ENCODE peak calls at places on chromosome 5, in ten cellular contexts. U, X, I, M, J, K, N, Q, O and H are unnamed samples.

GRCh38 chr5:28517691-28518090 is 1479.3 kb upstream of the CDH9 start:
- DNase-seq in M (no peak), J (no peak), X (no peak), O (no peak), U (no peak), N (no peak), Q (no peak), I (no peak), K (no peak), H (no peak)

GRCh38 chr5:107553063-107553676 is 117.6 kb downstream of the EFNA5 start:
- DNase-seq in X (no peak), M (no peak), O (peak; percentile 66), N (no peak), I (no peak), J (no peak), U (no peak), K (no peak), Q (no peak), H (no peak)

GRCh38 chr5:76180817-76181805 is 97.9 kb downstream of the SV2C start:
- DNase-seq in Q (no peak), U (no peak), I (no peak), M (no peak), O (peak; percentile 31), K (no peak), X (peak; percentile 11), J (no peak), N (no peak), H (no peak)

GRCh38 chr5:64163135-64163534 is 2.5 kb upstream of the RNF180 start:
- DNase-seq in O (no peak), I (no peak), N (no peak), J (no peak), K (no peak), U (no peak), X (no peak), Q (no peak), M (no peak), H (no peak)

GRCh38 chr5:36414869-36415282 is 113.2 kb upstream of the RANBP3L start:
- DNase-seq in N (no peak), U (peak; percentile 37), K (peak; percentile 64), J (no peak), Q (no peak), O (peak; percentile 75), M (no peak), X (peak; percentile 38), I (peak; percentile 45), H (no peak)

GRCh38 chr5:168269950-168270349 is 21.5 kb upstream of the WWC1 start:
- DNase-seq in J (no peak), O (no peak), U (no peak), X (no peak), N (no peak), M (no peak), I (no peak), K (no peak), Q (no peak), H (no peak)

GRCh38 chr5:1753490-1753889 is 46.1 kb downstream of the MRPL36 start:
- DNase-seq in U (no peak), Q (no peak), I (no peak), N (no peak), M (peak; percentile 5), J (no peak), X (no peak), K (no peak), O (no peak), H (no peak)

GRCh38 chr5:55172051-55172899 is 702 bp downstream of the CDC20B start:
- DNase-seq in O (peak; percentile 92), U (peak; percentile 85), X (no peak), M (peak; percentile 39), J (no peak), Q (no peak), I (peak; percentile 85), K (peak; percentile 82), N (peak; percentile 29), H (no peak)

GRCh38 chr5:137072376-137073174 is 426.6 kb downstream of the SPOCK1 start:
- DNase-seq in X (no peak), I (peak; percentile 87), O (peak; percentile 18), U (no peak), K (no peak), J (no peak), M (no peak), Q (no peak), N (no peak), H (no peak)

GRCh38 chr5:7869474-7870136 is 657 bp downstream of the MTRR start:
- DNase-seq in Q (no peak), M (no peak), N (no peak), I (peak; percentile 32), X (no peak), K (peak; percentile 19), O (peak; percentile 14), U (no peak), J (no peak), H (no peak)

GRCh38 chr5:170439246-170439943 is 50.2 kb upstream of the KCNMB1 start:
- DNase-seq in J (no peak), I (no peak), N (no peak), X (no peak), U (no peak), M (no peak), K (no peak), Q (no peak), O (peak; percentile 23), H (no peak)

GRCh38 chr5:146620663-146621051 is 104.7 kb upstream of the GPR151 start:
- DNase-seq in K (peak; percentile 70), X (no peak), Q (no peak), O (no peak), M (no peak), U (no peak), J (no peak), N (no peak), I (no peak), H (no peak)

GRCh38 chr5:176360894-176361436 is 599 bp downstream of the KIAA1191 start:
- DNase-seq in K (no peak), O (peak; percentile 7), J (no peak), N (peak; percentile 9), X (peak; percentile 0), U (no peak), Q (no peak), M (no peak), I (no peak), H (peak; percentile 73)

GRCh38 chr5:158382473-158382872 is 523.5 kb upstream of the CLINT1 start:
- DNase-seq in O (peak; percentile 1), Q (no peak), M (peak; percentile 88), U (peak; percentile 29), N (peak; percentile 72), X (peak; percentile 83), I (no peak), K (no peak), J (no peak), H (peak; percentile 97)

GRCh38 chr5:38478166-38478565 is 78.3 kb downstream of the LIFR start:
- DNase-seq in O (no peak), X (no peak), M (no peak), K (no peak), Q (no peak), I (no peak), U (no peak), J (no peak), N (no peak), H (no peak)

GRCh38 chr5:172642046-172642409 is 965 bp downstream of the NEURL1B start:
- DNase-seq in M (no peak), K (peak; percentile 20), U (no peak), N (no peak), I (no peak), Q (no peak), J (no peak), O (no peak), X (no peak), H (no peak)

GRCh38 chr5:135436856-135437795 is 10.0 kb downstream of the DCANP1 start:
- DNase-seq in O (no peak), U (no peak), K (no peak), N (peak; percentile 28), X (no peak), M (no peak), Q (no peak), J (no peak), I (no peak), H (no peak)

DNA sequence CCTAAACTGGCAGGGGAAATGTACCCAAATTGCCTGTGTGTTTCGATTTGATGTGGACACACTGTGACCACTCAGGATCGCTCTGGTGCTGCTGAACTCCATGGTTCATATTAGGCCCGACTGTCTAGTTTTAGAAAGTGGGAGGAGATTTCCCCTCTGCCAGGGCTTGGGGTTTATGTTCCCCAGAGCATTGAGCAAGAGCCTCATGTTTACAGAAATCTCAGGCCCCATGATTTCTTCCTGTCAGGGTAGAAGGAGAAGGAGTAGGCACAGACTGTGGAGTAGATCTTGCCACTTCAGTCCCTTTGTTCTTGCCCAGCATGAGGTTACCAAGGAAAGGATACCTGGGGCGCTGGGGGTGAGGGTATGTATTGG is 40.8 kb upstream of the GLRX start:
- DNase-seq in U (no peak), O (peak; percentile 79), M (peak; percentile 84), Q (no peak), J (no peak), X (no peak), N (peak; percentile 75), I (no peak), K (no peak), H (no peak)
- H3K4me1 ChIP-seq in U (peaks cover 6% of the 10 kb centered on the region), O (peaks cover 18% of the 10 kb centered on the region), M (peaks cover 45% of the 10 kb centered on the region), Q (no peaks in the 10 kb centered on the region), J (peaks cover 32% of the 10 kb centered on the region), X (peaks cover 26% of the 10 kb centered on the region), N (peaks cover 41% of the 10 kb centered on the region), I (peaks cover 15% of the 10 kb centered on the region), K (peaks cover 42% of the 10 kb centered on the region), H (peaks cover 60% of the 10 kb centered on the region)

DNA sequence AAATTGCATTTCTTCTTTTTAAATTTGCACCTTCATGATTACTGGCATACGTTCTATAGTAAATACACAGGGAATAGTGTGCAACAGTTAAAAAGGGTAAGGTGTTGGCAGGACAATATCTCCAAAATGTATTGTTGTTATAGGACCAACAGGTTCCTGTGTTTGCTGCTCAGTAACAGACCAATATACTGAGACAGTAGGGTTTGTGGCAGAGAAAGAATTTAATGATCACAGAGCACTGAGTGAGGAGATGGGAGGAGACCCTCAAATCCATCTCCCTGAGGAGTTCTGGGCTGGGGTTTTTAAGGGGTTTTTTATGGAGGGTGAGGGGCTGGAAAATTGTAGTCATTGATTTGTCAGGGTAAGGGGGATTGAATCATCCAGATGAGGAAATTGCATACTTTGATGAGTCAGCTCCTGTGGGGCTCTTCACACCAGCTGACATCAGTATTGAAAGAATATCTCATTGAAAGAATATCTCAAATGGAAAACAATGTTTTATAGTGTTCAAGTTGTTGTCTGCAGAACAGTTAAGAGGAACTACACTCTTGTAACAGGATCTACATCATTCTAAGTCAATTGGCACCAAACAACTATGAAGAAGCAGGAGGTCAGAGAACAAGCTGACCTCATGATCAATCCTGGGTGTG is 94.4 kb downstream of the C5orf15 start:
- DNase-seq in N (no peak), U (no peak), X (peak; percentile 34), Q (no peak), J (no peak), O (no peak), M (no peak), I (no peak), K (no peak), H (no peak)
- H3K27ac ChIP-seq in N (no peak overlapping the region), U (no peak overlapping the region), X (no peak overlapping the region), Q (no peak overlapping the region), J (no peak overlapping the region), O (peak overlapping the region; percentile 91), M (no peak overlapping the region), I (no peak overlapping the region), K (no peak overlapping the region), H (no peak overlapping the region)

GRCh38 chr5:161676109-161676508 is 9.4 kb upstream of the GABRA6 start:
- DNase-seq in J (no peak), N (no peak), K (peak; percentile 44), X (peak; percentile 0), U (no peak), O (peak; percentile 13), Q (no peak), M (no peak), I (peak; percentile 22), H (no peak)
- TF ChIP-seq CTCF in J (no peak), N (peak; percentile 12), K (no peak), X (no peak), U (peak; percentile 8), O (peak; percentile 39), Q (peak; percentile 8), M (no peak), I (peak; percentile 70), H (peak; percentile 48)

GRCh38 chr5:112965733-112966306 is 10.8 kb upstream of the DCP2 start:
- DNase-seq in O (no peak), Q (no peak), U (no peak), J (no peak), I (no peak), N (no peak), M (no peak), X (no peak), K (no peak), H (no peak)
- H3K4me1 ChIP-seq in O (no peaks in the 10 kb centered on the region), Q (peaks cover 10% of the 10 kb centered on the region), U (peaks cover 3% of the 10 kb centered on the region), J (peaks cover 6% of the 10 kb centered on the region), I (peaks cover 9% of the 10 kb centered on the region), N (peaks cover 13% of the 10 kb centered on the region), M (peaks cover 10% of the 10 kb centered on the region), X (no peaks in the 10 kb centered on the region), K (peaks cover 9% of the 10 kb centered on the region), H (peaks cover 4% of the 10 kb centered on the region)